ENCODE peak calls at places on chromosomes 5 and 9, in four cellular contexts. N is GM04504, U is T-helper 1 cell, T is HTR-8/SVneo. D is an unnamed sample.

GRCh38 chr5:1440098-1440493 is 5.1 kb downstream of the SLC6A3 start:
- DNase-seq in N (no peak), U (no peak), T (no peak), D (no peak)

GRCh38 chr5:9452181-9452580 is 93.7 kb downstream of the SEMA5A start:
- DNase-seq in N (no peak), U (no peak), T (no peak), D (no peak)

GRCh38 chr5:157189223-157189622 is 8.6 kb downstream of the ITK start:
- DNase-seq in N (no peak), U (no peak), T (no peak), D (no peak)

GRCh38 chr5:52378237-52378636 is 409.5 kb upstream of the ITGA1 start:
- DNase-seq in N (no peak), U (no peak), T (no peak), D (no peak)

GRCh38 chr9:38362912-38363588 is 29.5 kb upstream of the ALDH1B1 start:
- DNase-seq in N (peak), U (no peak), T (peak), D (no peak)

GRCh38 chr9:87557996-87558395 is 60.3 kb downstream of the DAPK1 start:
- DNase-seq in N (peak), U (no peak), T (no peak), D (no peak)

GRCh38 chr9:122218070-122218884 is 10.5 kb downstream of the LHX6 start:
- DNase-seq in N (no peak), U (no peak), T (no peak), D (no peak)

GRCh38 chr5:128905225-128906110 is 59.8 kb upstream of the SLC27A6 start:
- DNase-seq in N (peak), U (no peak), T (peak), D (no peak)

GRCh38 chr5:65718576-65719310 is 3.2 kb downstream of the SGTB start:
- DNase-seq in N (no peak), U (no peak), T (no peak), D (no peak)

GRCh38 chr5:1345876-1346626 is 1.2 kb upstream of the CLPTM1L start:
- DNase-seq in N (no peak), U (no peak), T (no peak), D (no peak)

GRCh38 chr9:95206143-95206542 is 111.4 kb downstream of the FANCC start:
- DNase-seq in N (peak), U (no peak), T (no peak), D (no peak)

GRCh38 chr9:89701221-89701798 is 96.5 kb downstream of the GADD45G start:
- DNase-seq in N (no peak), U (peak), T (no peak), D (no peak)